ENCODE peak calls at places on chromosomes 2 and 18, in six cellular contexts. B is hepatic stellate cell; N is NB4; P is MM.1S; S is amniotic stem cell; G is stimulated activated CD4-positive, alpha-beta T cell treated with anti-CD3 and anti-CD28 coated beads, Interleukin-15, amount 100 ng/mL, for 24 hours. L is an unnamed sample.

GRCh38 chr18:54558609-54559585 is 32.1 kb upstream of the DYNAP start:
- DNase-seq in S (no peak), G (no peak), N (peak), P (peak), B (peak), L (peak)

GRCh38 chr2:152804687-152805408 is 86.4 kb downstream of the ARL6IP6 start:
- DNase-seq in P (no peak), S (no peak), B (no peak), N (no peak), G (no peak), L (no peak)

GRCh38 chr2:15940661-15941482 is 522 bp downstream of the MYCN start:
- DNase-seq in P (no peak), S (no peak), N (no peak), B (no peak), G (peak), L (peak)

GRCh38 chr2:75790121-75790520 is 79.4 kb upstream of the GCFC2 start:
- DNase-seq in B (no peak), N (no peak), P (no peak), G (no peak), S (no peak), L (no peak)

GRCh38 chr2:9800975-9801723 is 42.1 kb upstream of the TAF1B start:
- DNase-seq in S (no peak), B (peak), P (no peak), N (peak), G (peak), L (no peak)

GRCh38 chr18:3479978-3480377 is 30.0 kb downstream of the TGIF1 start:
- DNase-seq in G (no peak), N (no peak), B (no peak), S (no peak), P (no peak), L (no peak)

GRCh38 chr2:135456431-135456830 is 74.6 kb downstream of the ZRANB3 start:
- DNase-seq in P (no peak), S (no peak), G (no peak), B (no peak), N (no peak), L (no peak)

GRCh38 chr2:41972179-41972578 is 75.6 kb upstream of the PKDCC start:
- DNase-seq in N (no peak), B (no peak), S (no peak), P (no peak), G (no peak), L (no peak)

GRCh38 chr2:8544168-8544785 is 137.6 kb upstream of the ID2 start:
- DNase-seq in G (no peak), N (no peak), B (no peak), S (no peak), P (no peak), L (no peak)

GRCh38 chr2:8855019-8855418 is 17.6 kb upstream of the KIDINS220 start:
- DNase-seq in B (no peak), N (no peak), P (no peak), S (no peak), G (no peak), L (no peak)

GRCh38 chr2:219522111-219523030 is 8.1 kb downstream of the ASIC4 start:
- DNase-seq in S (peak), G (no peak), N (no peak), P (no peak), B (peak), L (peak)

GRCh38 chr2:137508739-137509384 is 455.4 kb upstream of the HNMT start:
- DNase-seq in G (no peak), P (no peak), B (no peak), S (no peak), N (no peak), L (no peak)

GRCh38 chr18:31694297-31694696 is 9.9 kb upstream of the B4GALT6 start:
- DNase-seq in S (no peak), N (no peak), B (no peak), P (no peak), G (no peak), L (no peak)

GRCh38 chr2:74696758-74697327 is 42.8 kb downstream of the SEMA4F start:
- DNase-seq in G (no peak), N (no peak), P (no peak), S (peak), B (peak), L (peak)

GRCh38 chr2:230408244-230408842 is 7.7 kb upstream of the SP100 start:
- DNase-seq in S (peak), N (no peak), B (peak), P (no peak), G (no peak), L (peak)

L was measured in AG08396.